ENCODE peak calls at places on chromosomes 3 and 15, in ten cellular contexts. Y, O, B, I, U, R, H, A, Z and K are unnamed samples.

GRCh38 chr3:141421186-141421585 is 52.9 kb downstream of the ZBTB38 start:
- DNase-seq in Y (no peak), O (no peak), B (no peak), I (no peak), U (no peak), R (no peak), H (no peak), A (no peak), Z (no peak), K (no peak)

GRCh38 chr15:42933886-42934667 is 13.5 kb upstream of the TTBK2 start:
- DNase-seq in Y (no peak), O (no peak), B (no peak), I (no peak), U (peak; percentile 43), R (no peak), H (no peak), A (no peak), Z (no peak), K (no peak)

GRCh38 chr15:81296673-81297072 is 27.3 kb downstream of the STARD5 start:
- DNase-seq in Y (no peak), O (no peak), B (no peak), I (peak; percentile 63), U (peak; percentile 4), R (peak; percentile 62), H (peak; percentile 70), A (peak; percentile 53), Z (peak; percentile 84), K (peak; percentile 62)

GRCh38 chr15:62436235-62436634 is 271.1 kb upstream of the C2CD4B start:
- DNase-seq in Y (no peak), O (no peak), B (no peak), I (no peak), U (no peak), R (no peak), H (no peak), A (no peak), Z (no peak), K (no peak)

GRCh38 chr3:14492948-14493881 is 46.9 kb downstream of the GRIP2 start:
- DNase-seq in Y (no peak), O (no peak), B (no peak), I (peak; percentile 10), U (no peak), R (peak; percentile 46), H (no peak), A (no peak), Z (peak; percentile 59), K (peak; percentile 60)

GRCh38 chr3:69879051-69879450 is 120.5 kb upstream of the SAMMSON start:
- DNase-seq in Y (no peak), O (peak; percentile 19), B (no peak), I (no peak), U (no peak), R (no peak), H (no peak), A (no peak), Z (peak; percentile 48), K (no peak)

GRCh38 chr15:100931143-100931890 is 12.2 kb downstream of the LRRK1 start:
- DNase-seq in Y (no peak), O (no peak), B (no peak), I (no peak), U (no peak), R (no peak), H (no peak), A (no peak), Z (no peak), K (no peak)

GRCh38 chr3:103085465-103085864 is 650.6 kb downstream of the ZPLD1 start:
- DNase-seq in Y (no peak), O (no peak), B (no peak), I (no peak), U (no peak), R (no peak), H (no peak), A (no peak), Z (no peak), K (no peak)

GRCh38 chr3:115518100-115518852 is 105.0 kb upstream of the GAP43 start:
- DNase-seq in Y (peak; percentile 90), O (peak; percentile 74), B (peak; percentile 66), I (no peak), U (peak; percentile 88), R (peak; percentile 75), H (no peak), A (no peak), Z (peak; percentile 86), K (no peak)

GRCh38 chr3:30685267-30685667 is 78.9 kb downstream of the TGFBR2 start:
- DNase-seq in Y (no peak), O (no peak), B (no peak), I (no peak), U (peak; percentile 86), R (no peak), H (no peak), A (no peak), Z (no peak), K (no peak)
- H3K4me1 ChIP-seq in Y (peaks cover 35% of the 10 kb centered on the region), O (peaks cover 17% of the 10 kb centered on the region), B (peaks cover 95% of the 10 kb centered on the region), I (peaks cover 25% of the 10 kb centered on the region), U (peaks cover 12% of the 10 kb centered on the region), R (peaks cover 54% of the 10 kb centered on the region), H (peaks cover 81% of the 10 kb centered on the region), A (peaks cover 19% of the 10 kb centered on the region), Z (peaks cover 32% of the 10 kb centered on the region), K (peaks cover 100% of the 10 kb centered on the region)

GRCh38 chr3:52689151-52689550 is 3.3 kb downstream of the GNL3 start:
- DNase-seq in Y (no peak), O (no peak), B (no peak), I (no peak), U (no peak), R (no peak), H (no peak), A (no peak), Z (no peak), K (no peak)
- H3K4me1 ChIP-seq in Y (peaks cover 5% of the 10 kb centered on the region), O (peaks cover 19% of the 10 kb centered on the region), B (peaks cover 23% of the 10 kb centered on the region), I (peaks cover 21% of the 10 kb centered on the region), U (peaks cover 3% of the 10 kb centered on the region), R (peaks cover 21% of the 10 kb centered on the region), H (peaks cover 21% of the 10 kb centered on the region), A (peaks cover 24% of the 10 kb centered on the region), Z (peaks cover 13% of the 10 kb centered on the region), K (peaks cover 22% of the 10 kb centered on the region)

GRCh38 chr3:98560911-98561310 is 29.1 kb downstream of the GPR15 start:
- DNase-seq in Y (no peak), O (no peak), B (no peak), I (no peak), U (no peak), R (no peak), H (no peak), A (no peak), Z (no peak), K (no peak)

GRCh38 chr3:98556164-98557130 is 24.7 kb downstream of the GPR15 start:
- DNase-seq in Y (no peak), O (no peak), B (no peak), I (no peak), U (peak; percentile 52), R (no peak), H (peak; percentile 58), A (no peak), Z (no peak), K (no peak)

GRCh38 chr3:98557324-98558010 is 25.7 kb downstream of the GPR15 start:
- DNase-seq in Y (no peak), O (no peak), B (no peak), I (no peak), U (no peak), R (no peak), H (peak; percentile 56), A (no peak), Z (no peak), K (no peak)

GRCh38 chr3:98555025-98555379 is 23.2 kb downstream of the GPR15 start:
- DNase-seq in Y (no peak), O (no peak), B (no peak), I (no peak), U (no peak), R (no peak), H (no peak), A (no peak), Z (no peak), K (no peak)

DNA sequence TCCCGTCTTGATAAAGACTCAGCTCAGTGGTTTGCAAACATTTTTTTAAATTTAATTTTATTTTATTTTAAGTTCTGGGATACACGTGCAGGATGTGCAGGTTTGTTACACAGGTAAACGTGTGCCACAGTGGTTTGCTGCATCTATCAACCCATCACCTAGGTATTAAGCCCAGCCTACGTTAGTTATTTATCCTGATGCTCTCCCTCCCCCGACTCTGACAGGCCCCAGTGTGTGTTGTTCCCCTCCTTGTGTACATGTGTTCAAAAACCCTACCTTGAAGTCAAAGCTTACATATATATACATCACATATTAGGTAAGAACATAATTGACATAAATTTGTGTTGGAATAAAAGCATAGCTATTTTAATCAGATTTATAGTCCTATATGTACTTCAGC is 26.3 kb downstream of the GPR15 start:
- DNase-seq in Y (no peak), O (no peak), B (no peak), I (no peak), U (no peak), R (no peak), H (no peak), A (no peak), Z (no peak), K (no peak)
- H3K4me1 ChIP-seq in Y (no peaks in the 10 kb centered on the region), O (peaks cover 3% of the 10 kb centered on the region), B (no peaks in the 10 kb centered on the region), I (no peaks in the 10 kb centered on the region), U (no peaks in the 10 kb centered on the region), R (no peaks in the 10 kb centered on the region), H (peaks cover 9% of the 10 kb centered on the region), A (no peaks in the 10 kb centered on the region), Z (no peaks in the 10 kb centered on the region), K (no peaks in the 10 kb centered on the region)

GRCh38 chr15:91408476-91409076 is 308.5 kb downstream of the SV2B start:
- DNase-seq in Y (peak; percentile 31), O (peak; percentile 6), B (no peak), I (no peak), U (no peak), R (no peak), H (no peak), A (peak; percentile 26), Z (no peak), K (no peak)

GRCh38 chr15:91412529-91412928 is 312.5 kb downstream of the SV2B start:
- DNase-seq in Y (no peak), O (no peak), B (no peak), I (no peak), U (no peak), R (no peak), H (no peak), A (no peak), Z (no peak), K (no peak)

GRCh38 chr15:91409430-91409829 is 309.4 kb downstream of the SV2B start:
- DNase-seq in Y (no peak), O (no peak), B (no peak), I (no peak), U (no peak), R (no peak), H (no peak), A (no peak), Z (no peak), K (no peak)

GRCh38 chr15:91411570-91411969 is 311.5 kb downstream of the SV2B start:
- DNase-seq in Y (no peak), O (no peak), B (no peak), I (no peak), U (no peak), R (no peak), H (no peak), A (no peak), Z (no peak), K (no peak)

DNA sequence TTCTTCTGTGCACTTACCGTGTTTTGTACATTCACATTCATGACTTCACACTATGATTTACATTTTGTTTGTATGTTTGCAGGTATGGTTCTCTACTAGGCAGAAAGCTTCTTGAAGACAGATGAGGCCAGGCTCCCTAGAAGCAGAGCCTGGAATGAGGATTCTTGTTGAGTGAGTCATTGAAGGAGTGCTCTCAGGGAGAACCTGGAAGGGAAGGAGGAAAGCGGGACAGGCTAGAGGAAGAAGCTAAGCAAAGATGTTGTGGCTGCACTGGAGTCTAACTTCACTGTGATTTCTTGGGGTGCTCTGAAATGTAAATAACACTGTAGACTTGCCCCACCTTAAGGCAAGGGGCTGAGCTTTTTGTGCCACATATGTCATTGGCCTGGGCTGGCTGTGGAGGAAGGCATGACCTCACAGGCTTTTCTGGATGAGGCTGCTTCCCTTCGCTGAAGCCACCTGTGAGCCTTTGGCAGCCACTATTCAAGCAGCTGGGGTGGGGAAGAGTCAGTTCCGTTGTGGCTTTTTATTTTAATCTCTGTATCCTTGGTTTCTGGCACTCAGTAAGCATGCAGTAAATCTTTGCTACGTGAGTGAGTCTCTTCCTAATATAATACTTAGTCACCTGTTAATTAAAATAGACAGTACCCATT is 307.3 kb downstream of the SV2B start:
- DNase-seq in Y (peak; percentile 10), O (no peak), B (no peak), I (no peak), U (no peak), R (no peak), H (no peak), A (no peak), Z (no peak), K (no peak)
- H3K4me1 ChIP-seq in Y (no peaks in the 10 kb centered on the region), O (peaks cover 5% of the 10 kb centered on the region), B (peaks cover 17% of the 10 kb centered on the region), I (no peaks in the 10 kb centered on the region), U (no peaks in the 10 kb centered on the region), R (peaks cover 19% of the 10 kb centered on the region), H (peaks cover 8% of the 10 kb centered on the region), A (no peaks in the 10 kb centered on the region), Z (no peaks in the 10 kb centered on the region), K (peaks cover 7% of the 10 kb centered on the region)